ENCODE peak calls at places on chromosomes 7 and 10, in six cellular contexts. R is nephron progenitor cell, L is stomach, A is AG09319, T is astrocyte of the spinal cord, U is colonic mucosa. P is an unnamed sample.

GRCh38 chr10:7766241-7766640 is 21.6 kb downstream of the KIN start:
- DNase-seq in A (no peak), R (no peak), U (no peak), L (no peak), T (no peak), P (no peak)

GRCh38 chr7:41425926-41426325 is 277.0 kb downstream of the INHBA start:
- DNase-seq in T (peak), L (no peak), R (no peak), A (no peak), U (no peak), P (no peak)

GRCh38 chr10:58796242-58796641 is 283.6 kb downstream of the BICC1 start:
- DNase-seq in L (no peak), A (no peak), U (no peak), T (peak), R (peak), P (no peak)

GRCh38 chr10:71966046-71967004 is 2.1 kb downstream of the CHST3 start:
- DNase-seq in A (no peak), R (no peak), U (no peak), L (no peak), T (no peak), P (no peak)

GRCh38 chr7:64558781-64559180 is 4.1 kb downstream of the ZNF680 start:
- DNase-seq in T (no peak), R (no peak), A (no peak), U (no peak), L (no peak), P (no peak)

GRCh38 chr7:18689535-18689934 is 194.0 kb downstream of the HDAC9 start:
- DNase-seq in T (peak), U (no peak), L (no peak), A (no peak), R (no peak), P (no peak)

GRCh38 chr10:10992072-10992471 is 25.6 kb upstream of the CELF2 start:
- DNase-seq in L (no peak), U (no peak), T (no peak), A (no peak), R (no peak), P (no peak)

GRCh38 chr10:22727112-22727511 is 12.7 kb upstream of the PIP4K2A start:
- DNase-seq in U (no peak), L (no peak), R (no peak), T (no peak), A (no peak), P (no peak)

GRCh38 chr10:47378606-47379444 is 5.3 kb downstream of the ZNF488 start:
- DNase-seq in T (no peak), U (peak), L (no peak), R (no peak), A (no peak), P (no peak)

GRCh38 chr10:60662917-60663614 is 115.2 kb upstream of the CDK1 start:
- DNase-seq in T (peak), R (no peak), A (no peak), L (no peak), U (no peak), P (no peak)

GRCh38 chr10:104117839-104118323 is 4.1 kb upstream of the SFR1 start:
- DNase-seq in R (no peak), A (no peak), L (no peak), T (peak), U (no peak), P (no peak)

GRCh38 chr7:22651534-22652243 is 75.3 kb upstream of the IL6 start:
- DNase-seq in T (peak), R (no peak), U (no peak), A (no peak), L (no peak), P (no peak)

GRCh38 chr10:92184977-92185376 is 105.9 kb downstream of the CPEB3 start:
- DNase-seq in A (no peak), R (no peak), U (no peak), L (no peak), T (no peak), P (no peak)

GRCh38 chr10:92180326-92180881 is 110.5 kb downstream of the CPEB3 start:
- DNase-seq in T (no peak), L (no peak), A (no peak), U (no peak), R (no peak), P (no peak)

GRCh38 chr10:92183199-92183598 is 107.7 kb downstream of the CPEB3 start:
- DNase-seq in L (no peak), R (no peak), U (no peak), A (no peak), T (no peak), P (no peak)

GRCh38 chr10:92177546-92177945 is 113.3 kb downstream of the CPEB3 start:
- DNase-seq in T (no peak), L (no peak), A (no peak), R (no peak), U (no peak), P (no peak)

GRCh38 chr10:92181575-92181974 is 109.3 kb downstream of the CPEB3 start:
- DNase-seq in U (no peak), L (no peak), A (no peak), R (no peak), T (no peak), P (no peak)
- TF ChIP-seq CTCF in U (no peak), L (no peak), A (peak), R (no peak), T (peak), P (peak)

DNA sequence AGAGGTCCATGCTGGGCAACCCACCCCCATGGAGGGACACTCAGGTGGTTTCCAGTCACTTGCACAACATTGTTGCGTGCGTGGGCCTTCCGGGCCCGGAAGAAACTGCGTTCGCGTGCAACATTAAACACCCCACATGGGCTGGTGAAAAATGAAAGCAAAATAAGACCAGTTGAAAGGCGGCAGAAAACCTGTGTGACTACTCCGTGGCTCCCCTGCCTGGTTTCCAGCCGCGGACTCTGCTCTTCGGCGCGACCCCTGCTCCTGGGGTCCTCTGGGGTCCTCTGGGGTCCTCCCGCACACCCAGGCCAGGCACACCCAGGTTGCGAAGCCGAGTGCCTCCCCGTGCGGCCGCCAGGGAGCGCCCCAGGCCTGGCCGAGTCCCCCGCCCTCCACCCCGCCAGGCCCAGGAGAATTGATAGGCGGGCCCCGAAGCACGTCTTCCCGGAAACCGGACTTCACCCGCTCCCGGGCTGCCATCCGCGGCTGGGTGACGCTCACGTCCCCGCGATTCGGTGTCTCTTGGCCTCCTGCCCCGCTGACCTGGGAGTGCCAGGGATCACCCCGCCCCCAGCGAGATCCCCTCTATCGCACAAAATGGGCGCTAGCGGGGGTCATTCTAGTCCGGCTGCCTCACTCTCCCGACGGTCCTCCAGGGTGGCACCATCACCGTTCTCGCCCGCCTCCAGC is 1.9 kb upstream of the SH2D4B start:
- DNase-seq in U (peak), R (no peak), L (peak), T (no peak), A (peak), P (peak)
- TF ChIP-seq CTCF in U (peak), R (no peak), L (no peak), T (peak), A (peak), P (peak)

GRCh38 chr7:42876182-42877068 is 35.4 kb downstream of the C7orf25 start:
- DNase-seq in L (peak), U (peak), R (peak), A (peak), T (peak), P (peak)
- TF ChIP-seq CTCF in L (no peak), U (peak), R (peak), A (peak), T (peak), P (peak)

GRCh38 chr7:135708041-135708440 is 19.9 kb downstream of the SLC13A4 start:
- DNase-seq in A (no peak), R (no peak), U (no peak), T (no peak), L (no peak), P (no peak)
- TF ChIP-seq CTCF in A (no peak), R (no peak), U (no peak), T (no peak), L (no peak), P (no peak)

DNA sequence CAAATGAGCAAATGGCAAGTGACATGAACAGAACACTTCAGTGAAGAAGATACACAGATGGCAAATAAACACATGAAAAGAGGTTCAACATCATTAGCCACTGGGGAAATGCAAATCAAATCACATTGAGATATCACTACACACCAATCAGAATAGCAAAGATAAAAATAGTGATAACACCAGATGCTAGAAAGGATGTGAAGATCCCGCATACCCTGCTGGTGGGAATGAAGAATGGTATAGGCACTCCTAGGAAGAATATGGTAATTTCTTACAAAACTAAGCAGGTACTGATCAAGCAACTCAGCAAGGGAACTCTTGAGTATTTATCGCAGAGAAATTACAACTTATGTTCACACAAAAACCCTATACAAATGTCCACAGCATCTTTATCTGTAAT is 11.2 kb downstream of the LAMB4 start:
- DNase-seq in R (no peak), L (no peak), U (no peak), T (no peak), A (no peak), P (no peak)
- TF ChIP-seq CTCF in R (no peak), L (no peak), U (no peak), T (no peak), A (no peak), P (peak)

DNA sequence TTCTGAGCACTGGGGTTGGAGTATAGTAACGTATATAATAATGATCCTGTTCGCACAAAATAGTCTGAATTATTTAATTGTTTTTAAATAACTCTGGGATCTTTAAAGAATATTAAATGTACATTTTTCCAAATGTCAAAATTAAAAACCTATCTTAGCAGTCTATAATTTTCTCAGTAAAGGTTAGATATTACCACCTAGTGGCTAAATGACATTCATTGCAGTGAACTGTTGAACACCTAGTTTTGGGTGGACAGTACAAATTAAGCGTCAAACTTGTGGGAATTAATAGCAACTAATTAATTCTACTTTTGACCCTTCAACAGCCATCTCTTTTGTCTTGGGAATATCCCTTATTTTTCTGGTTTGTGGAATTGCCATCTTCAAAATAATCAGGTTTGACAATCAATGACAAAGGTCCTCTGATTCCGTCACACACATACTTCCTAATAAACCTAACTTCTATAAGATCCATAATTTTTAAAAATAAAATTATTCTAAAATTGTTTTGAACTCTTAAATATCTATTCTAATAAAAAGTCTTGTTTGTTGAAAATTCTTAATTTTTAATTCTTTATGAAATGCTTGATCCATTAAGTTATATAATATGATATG is 165.7 kb downstream of the SEMA3D start:
- DNase-seq in U (no peak), T (peak), A (no peak), R (no peak), L (no peak), P (no peak)
- TF ChIP-seq CTCF in U (no peak), T (peak), A (peak), R (peak), L (no peak), P (peak)

GRCh38 chr7:10707519-10707918 is 266.2 kb upstream of the PHF14 start:
- DNase-seq in R (no peak), T (no peak), L (no peak), U (no peak), A (no peak), P (no peak)

GRCh38 chr7:10703981-10704380 is 269.7 kb upstream of the PHF14 start:
- DNase-seq in A (no peak), R (no peak), U (no peak), T (no peak), L (no peak), P (no peak)

GRCh38 chr7:10704653-10705052 is 269.0 kb upstream of the PHF14 start:
- DNase-seq in R (no peak), T (no peak), A (no peak), L (no peak), U (no peak), P (no peak)

GRCh38 chr7:10706875-10707493 is 266.7 kb upstream of the PHF14 start:
- DNase-seq in A (no peak), U (no peak), T (no peak), R (no peak), L (no peak), P (no peak)

GRCh38 chr7:10708447-10708846 is 265.2 kb upstream of the PHF14 start:
- DNase-seq in L (no peak), R (no peak), A (no peak), T (no peak), U (no peak), P (no peak)
- TF ChIP-seq CTCF in L (no peak), R (peak), A (no peak), T (no peak), U (no peak), P (peak)

GRCh38 chr10:436013-436697 is 253.3 kb downstream of the DIP2C start:
- DNase-seq in L (no peak), R (no peak), U (no peak), A (no peak), T (no peak), P (no peak)
- TF ChIP-seq CTCF in L (no peak), R (no peak), U (no peak), A (no peak), T (no peak), P (no peak)

GRCh38 chr10:120600871-120601644 is 144.0 kb downstream of the PLPP4 start:
- DNase-seq in A (no peak), U (no peak), L (no peak), T (peak), R (peak), P (no peak)
- TF ChIP-seq CTCF in A (peak), U (no peak), L (no peak), T (peak), R (peak), P (peak)

P was measured in progenitor cell of endocrine pancreas.